ENCODE peak calls at places on chromosomes 13 and 19, in nine cellular contexts. One of them, this sample, is unnamed.

GRCh38 chr13:61765181-61765742 is 349.6 kb upstream of the PCDH20 start:
- DNase-seq in heart right ventricle: no peak
- DNase-seq in pancreas: no peak
- DNase-seq in CD4-positive, alpha-beta T cell: no peak
- DNase-seq in heart left ventricle: no peak
- DNase-seq in spleen: no peak
- DNase-seq in psoas muscle: no peak
- DNase-seq in lower lobe of right lung: no peak
- DNase-seq in Peyer's patch: no peak
- DNase-seq in this sample: no peak

GRCh38 chr19:6503407-6504201 is 1.5 kb upstream of the TUBB4A start:
- DNase-seq in heart right ventricle: peak
- DNase-seq in Peyer's patch: no peak
- DNase-seq in psoas muscle: no peak
- DNase-seq in lower lobe of right lung: no peak
- DNase-seq in CD4-positive, alpha-beta T cell: no peak
- DNase-seq in spleen: no peak
- DNase-seq in heart left ventricle: peak
- DNase-seq in pancreas: no peak
- DNase-seq in this sample: no peak

GRCh38 chr19:23263870-23264590 is 13.8 kb upstream of the ZNF724 start:
- DNase-seq in psoas muscle: no peak
- DNase-seq in lower lobe of right lung: no peak
- DNase-seq in CD4-positive, alpha-beta T cell: no peak
- DNase-seq in pancreas: no peak
- DNase-seq in heart left ventricle: no peak
- DNase-seq in heart right ventricle: no peak
- DNase-seq in spleen: no peak
- DNase-seq in Peyer's patch: no peak
- DNase-seq in this sample: no peak

GRCh38 chr13:24149306-24150032 is 11.1 kb upstream of the SPATA13 start:
- DNase-seq in heart left ventricle: no peak
- DNase-seq in spleen: no peak
- DNase-seq in pancreas: no peak
- DNase-seq in heart right ventricle: no peak
- DNase-seq in CD4-positive, alpha-beta T cell: no peak
- DNase-seq in psoas muscle: no peak
- DNase-seq in lower lobe of right lung: no peak
- DNase-seq in Peyer's patch: no peak
- DNase-seq in this sample: no peak

GRCh38 chr19:6071840-6072239 is 38.5 kb downstream of the RFX2 start:
- DNase-seq in spleen: no peak
- DNase-seq in heart left ventricle: no peak
- DNase-seq in heart right ventricle: no peak
- DNase-seq in Peyer's patch: no peak
- DNase-seq in lower lobe of right lung: no peak
- DNase-seq in CD4-positive, alpha-beta T cell: no peak
- DNase-seq in pancreas: no peak
- DNase-seq in psoas muscle: no peak
- DNase-seq in this sample: no peak

GRCh38 chr13:40101708-40102359 is 446.4 kb downstream of the COG6 start:
- DNase-seq in CD4-positive, alpha-beta T cell: no peak
- DNase-seq in pancreas: no peak
- DNase-seq in Peyer's patch: no peak
- DNase-seq in psoas muscle: no peak
- DNase-seq in heart left ventricle: no peak
- DNase-seq in lower lobe of right lung: no peak
- DNase-seq in heart right ventricle: no peak
- DNase-seq in spleen: no peak
- DNase-seq in this sample: no peak

GRCh38 chr13:35190241-35190640 is 248.2 kb downstream of the NBEA start:
- DNase-seq in heart left ventricle: no peak
- DNase-seq in lower lobe of right lung: no peak
- DNase-seq in psoas muscle: no peak
- DNase-seq in spleen: no peak
- DNase-seq in CD4-positive, alpha-beta T cell: no peak
- DNase-seq in heart right ventricle: no peak
- DNase-seq in pancreas: no peak
- DNase-seq in Peyer's patch: no peak
- DNase-seq in this sample: no peak

GRCh38 chr19:15118789-15119494 is 11.7 kb downstream of the SYDE1 start:
- DNase-seq in spleen: no peak
- DNase-seq in psoas muscle: no peak
- DNase-seq in lower lobe of right lung: no peak
- DNase-seq in heart left ventricle: no peak
- DNase-seq in heart right ventricle: no peak
- DNase-seq in Peyer's patch: no peak
- DNase-seq in CD4-positive, alpha-beta T cell: no peak
- DNase-seq in pancreas: no peak
- DNase-seq in this sample: no peak

GRCh38 chr19:48867119-48867921 is 1.1 kb downstream of the PLEKHA4 start:
- DNase-seq in CD4-positive, alpha-beta T cell: no peak
- DNase-seq in heart left ventricle: no peak
- DNase-seq in spleen: no peak
- DNase-seq in Peyer's patch: no peak
- DNase-seq in lower lobe of right lung: no peak
- DNase-seq in pancreas: no peak
- DNase-seq in psoas muscle: no peak
- DNase-seq in heart right ventricle: no peak
- DNase-seq in this sample: no peak

GRCh38 chr13:47008318-47008717 is 111.5 kb upstream of the HTR2A start:
- DNase-seq in spleen: no peak
- DNase-seq in pancreas: no peak
- DNase-seq in CD4-positive, alpha-beta T cell: no peak
- DNase-seq in psoas muscle: no peak
- DNase-seq in heart left ventricle: no peak
- DNase-seq in heart right ventricle: no peak
- DNase-seq in Peyer's patch: no peak
- DNase-seq in lower lobe of right lung: no peak
- DNase-seq in this sample: no peak

GRCh38 chr13:29817604-29818378 is 32.6 kb downstream of the UBL3 start:
- DNase-seq in Peyer's patch: no peak
- DNase-seq in spleen: no peak
- DNase-seq in heart right ventricle: no peak
- DNase-seq in heart left ventricle: no peak
- DNase-seq in psoas muscle: no peak
- DNase-seq in pancreas: no peak
- DNase-seq in CD4-positive, alpha-beta T cell: no peak
- DNase-seq in lower lobe of right lung: no peak
- DNase-seq in this sample: no peak

GRCh38 chr19:7196721-7197168 is 97.5 kb downstream of the INSR start:
- DNase-seq in Peyer's patch: no peak
- DNase-seq in spleen: no peak
- DNase-seq in psoas muscle: peak
- DNase-seq in heart right ventricle: peak
- DNase-seq in heart left ventricle: peak
- DNase-seq in pancreas: peak
- DNase-seq in CD4-positive, alpha-beta T cell: peak
- DNase-seq in lower lobe of right lung: no peak
- DNase-seq in this sample: no peak

GRCh38 chr19:16381756-16382401 is 57.3 kb downstream of the KLF2 start:
- DNase-seq in Peyer's patch: peak
- DNase-seq in heart right ventricle: peak
- DNase-seq in spleen: peak
- DNase-seq in pancreas: no peak
- DNase-seq in CD4-positive, alpha-beta T cell: no peak
- DNase-seq in psoas muscle: peak
- DNase-seq in heart left ventricle: peak
- DNase-seq in lower lobe of right lung: no peak
- DNase-seq in this sample: peak

GRCh38 chr19:21698215-21698614 is 69.2 kb downstream of the ZNF100 start:
- DNase-seq in CD4-positive, alpha-beta T cell: no peak
- DNase-seq in Peyer's patch: no peak
- DNase-seq in psoas muscle: no peak
- DNase-seq in pancreas: no peak
- DNase-seq in heart left ventricle: no peak
- DNase-seq in heart right ventricle: no peak
- DNase-seq in lower lobe of right lung: no peak
- DNase-seq in spleen: no peak
- DNase-seq in this sample: no peak

GRCh38 chr19:13052447-13053232 is 50.0 kb downstream of the LYL1 start:
- DNase-seq in Peyer's patch: no peak
- DNase-seq in pancreas: no peak
- DNase-seq in heart right ventricle: no peak
- DNase-seq in psoas muscle: no peak
- DNase-seq in spleen: no peak
- DNase-seq in lower lobe of right lung: peak
- DNase-seq in CD4-positive, alpha-beta T cell: no peak
- DNase-seq in heart left ventricle: no peak
- DNase-seq in this sample: no peak

DNA sequence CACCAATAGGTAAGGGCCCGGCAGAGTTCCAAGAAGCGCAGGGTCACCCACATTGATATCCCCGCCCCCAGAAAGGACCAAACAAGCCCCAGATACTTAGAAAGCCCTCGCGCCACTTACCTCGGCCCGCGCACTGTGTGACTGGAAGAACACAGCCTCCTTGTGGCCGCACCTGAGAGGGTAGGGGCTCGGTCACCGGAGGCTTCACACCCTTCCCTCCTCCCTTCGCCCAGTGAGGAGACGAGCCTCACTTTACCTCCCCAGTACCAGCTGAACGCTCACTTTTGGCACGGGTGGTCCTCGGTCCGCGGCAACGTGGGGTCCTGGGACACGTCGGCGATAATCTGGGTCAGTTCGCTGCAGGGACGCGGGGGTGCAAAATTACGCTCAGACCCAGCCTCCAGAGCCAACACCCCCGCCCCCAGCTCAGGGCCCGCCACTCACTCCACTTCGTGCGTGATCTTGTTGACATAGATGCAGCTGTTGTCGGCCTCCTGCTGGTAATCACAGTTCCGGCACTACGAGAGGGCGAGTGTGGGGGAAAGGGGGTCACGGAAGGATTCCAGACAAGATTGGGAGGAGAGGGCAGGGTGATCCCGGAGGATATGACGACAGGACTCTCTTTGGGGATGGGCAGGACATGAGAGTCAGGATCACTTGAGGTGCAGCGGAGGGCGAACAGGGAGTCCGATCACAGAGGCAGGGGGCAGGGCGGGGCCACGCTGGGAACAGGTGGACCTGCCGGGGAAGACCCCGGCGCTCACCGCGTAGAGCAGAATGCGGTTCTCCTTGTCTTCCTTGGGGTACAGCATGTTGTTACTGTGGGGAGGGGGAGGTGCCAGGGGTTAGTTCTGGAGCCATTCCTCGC is 546 bp downstream of the POLR2I start:
- DNase-seq in heart left ventricle: peak
- DNase-seq in lower lobe of right lung: no peak
- DNase-seq in spleen: peak
- DNase-seq in pancreas: peak
- DNase-seq in heart right ventricle: peak
- DNase-seq in CD4-positive, alpha-beta T cell: peak
- DNase-seq in psoas muscle: no peak
- DNase-seq in Peyer's patch: no peak
- DNase-seq in this sample: peak
- TF ChIP-seq CTCF in heart left ventricle: no peak
- TF ChIP-seq CTCF in lower lobe of right lung: no peak
- TF ChIP-seq CTCF in spleen: no peak
- TF ChIP-seq CTCF in pancreas: no peak
- TF ChIP-seq CTCF in heart right ventricle: no peak
- TF ChIP-seq CTCF in CD4-positive, alpha-beta T cell: no peak
- TF ChIP-seq CTCF in psoas muscle: no peak
- TF ChIP-seq CTCF in Peyer's patch: no peak
- TF ChIP-seq CTCF in this sample: peak

GRCh38 chr13:33453911-33454310 is 168.4 kb upstream of the STARD13 start:
- DNase-seq in CD4-positive, alpha-beta T cell: no peak
- DNase-seq in heart left ventricle: no peak
- DNase-seq in pancreas: no peak
- DNase-seq in lower lobe of right lung: no peak
- DNase-seq in psoas muscle: no peak
- DNase-seq in spleen: no peak
- DNase-seq in Peyer's patch: no peak
- DNase-seq in heart right ventricle: no peak
- DNase-seq in this sample: peak
- H3K27ac ChIP-seq in CD4-positive, alpha-beta T cell: no peak
- H3K27ac ChIP-seq in heart left ventricle: peak
- H3K27ac ChIP-seq in pancreas: no peak
- H3K27ac ChIP-seq in lower lobe of right lung: no peak
- H3K27ac ChIP-seq in psoas muscle: no peak
- H3K27ac ChIP-seq in spleen: no peak
- H3K27ac ChIP-seq in Peyer's patch: no peak
- H3K27ac ChIP-seq in heart right ventricle: no peak
- H3K27ac ChIP-seq in this sample: no peak

GRCh38 chr19:30802424-30803013 is 430.3 kb downstream of the ZNF536 start:
- DNase-seq in lower lobe of right lung: no peak
- DNase-seq in heart left ventricle: no peak
- DNase-seq in CD4-positive, alpha-beta T cell: no peak
- DNase-seq in spleen: no peak
- DNase-seq in psoas muscle: no peak
- DNase-seq in heart right ventricle: no peak
- DNase-seq in Peyer's patch: no peak
- DNase-seq in pancreas: no peak
- DNase-seq in this sample: no peak

GRCh38 chr19:30795727-30796126 is 423.5 kb downstream of the ZNF536 start:
- DNase-seq in pancreas: no peak
- DNase-seq in spleen: no peak
- DNase-seq in heart right ventricle: no peak
- DNase-seq in lower lobe of right lung: no peak
- DNase-seq in Peyer's patch: no peak
- DNase-seq in psoas muscle: no peak
- DNase-seq in heart left ventricle: no peak
- DNase-seq in CD4-positive, alpha-beta T cell: no peak
- DNase-seq in this sample: no peak

GRCh38 chr19:30799854-30800755 is 427.9 kb downstream of the ZNF536 start:
- DNase-seq in heart left ventricle: peak
- DNase-seq in pancreas: peak
- DNase-seq in lower lobe of right lung: peak
- DNase-seq in heart right ventricle: peak
- DNase-seq in spleen: peak
- DNase-seq in psoas muscle: no peak
- DNase-seq in CD4-positive, alpha-beta T cell: no peak
- DNase-seq in Peyer's patch: no peak
- DNase-seq in this sample: no peak
- TF ChIP-seq CTCF in heart left ventricle: peak
- TF ChIP-seq CTCF in pancreas: peak
- TF ChIP-seq CTCF in lower lobe of right lung: peak
- TF ChIP-seq CTCF in heart right ventricle: peak
- TF ChIP-seq CTCF in spleen: peak
- TF ChIP-seq CTCF in psoas muscle: peak
- TF ChIP-seq CTCF in CD4-positive, alpha-beta T cell: peak
- TF ChIP-seq CTCF in Peyer's patch: peak
- TF ChIP-seq CTCF in this sample: peak

GRCh38 chr13:49495783-49496762 is at the start of gene PHF11:
- DNase-seq in psoas muscle: peak
- DNase-seq in spleen: peak
- DNase-seq in heart right ventricle: peak
- DNase-seq in heart left ventricle: peak
- DNase-seq in Peyer's patch: peak
- DNase-seq in pancreas: peak
- DNase-seq in lower lobe of right lung: peak
- DNase-seq in CD4-positive, alpha-beta T cell: peak
- DNase-seq in this sample: peak
- H3K27ac ChIP-seq in psoas muscle: peak
- H3K27ac ChIP-seq in spleen: peak
- H3K27ac ChIP-seq in heart right ventricle: peak
- H3K27ac ChIP-seq in heart left ventricle: peak
- H3K27ac ChIP-seq in Peyer's patch: peak
- H3K27ac ChIP-seq in pancreas: peak
- H3K27ac ChIP-seq in lower lobe of right lung: peak
- H3K27ac ChIP-seq in CD4-positive, alpha-beta T cell: peak
- H3K27ac ChIP-seq in this sample: peak

GRCh38 chr19:30656520-30657100 is 284.4 kb downstream of the ZNF536 start:
- DNase-seq in heart right ventricle: no peak
- DNase-seq in heart left ventricle: no peak
- DNase-seq in psoas muscle: no peak
- DNase-seq in CD4-positive, alpha-beta T cell: no peak
- DNase-seq in lower lobe of right lung: no peak
- DNase-seq in spleen: no peak
- DNase-seq in pancreas: no peak
- DNase-seq in Peyer's patch: no peak
- DNase-seq in this sample: no peak
- TF ChIP-seq CTCF in heart right ventricle: no peak
- TF ChIP-seq CTCF in heart left ventricle: no peak
- TF ChIP-seq CTCF in psoas muscle: no peak
- TF ChIP-seq CTCF in CD4-positive, alpha-beta T cell: no peak
- TF ChIP-seq CTCF in lower lobe of right lung: no peak
- TF ChIP-seq CTCF in spleen: no peak
- TF ChIP-seq CTCF in pancreas: no peak
- TF ChIP-seq CTCF in Peyer's patch: no peak
- TF ChIP-seq CTCF in this sample: no peak

This sample was measured in brain microvascular endothelial cell.